ENCODE peak calls at places on chromosomes 3 and 15, in four cellular contexts. D is upper lobe of left lung, G is adipocyte, J is neural progenitor cell. P is an unnamed sample. For H3K36me3, the result is how much of the 10 kb centered on the place peaks cover.

GRCh38 chr3:55795736-55796135 is 308.6 kb upstream of the WNT5A start:
- DNase-seq in D (no peak), G (peak), J (no peak), P (no peak)

GRCh38 chr3:155184027-155184426 is 103.9 kb downstream of the MME start:
- DNase-seq in D (no peak), G (no peak), J (no peak), P (no peak)

GRCh38 chr3:132593241-132593949 is 3.7 kb upstream of the ACKR4 start:
- DNase-seq in D (no peak), G (peak), J (no peak), P (no peak)

GRCh38 chr3:183295211-183295610 is 42.2 kb downstream of the B3GNT5 start:
- DNase-seq in D (peak), G (peak), J (no peak), P (no peak)

GRCh38 chr3:27939940-27940339 is 217.8 kb upstream of the EOMES start:
- DNase-seq in D (no peak), G (peak), J (peak), P (no peak)

GRCh38 chr3:4849739-4850138 is 129.5 kb upstream of the BHLHE40 start:
- DNase-seq in D (no peak), G (no peak), J (no peak), P (no peak)

GRCh38 chr3:57221883-57222282 is 5.6 kb upstream of the APPL1 start:
- DNase-seq in D (no peak), G (peak), J (peak), P (no peak)

GRCh38 chr3:13233487-13234154 is 160.4 kb upstream of the IQSEC1 start:
- DNase-seq in D (no peak), G (no peak), J (no peak), P (no peak)

GRCh38 chr3:111352585-111352984 is 189.4 kb upstream of the CD96 start:
- DNase-seq in D (no peak), G (no peak), J (no peak), P (no peak)

GRCh38 chr3:129621626-129622417 is 15.3 kb upstream of the PLXND1 start:
- DNase-seq in D (no peak), G (no peak), J (no peak), P (no peak)

GRCh38 chr3:128634075-128634611 is 16.5 kb downstream of the RPN1 start:
- DNase-seq in D (peak), G (no peak), J (no peak), P (no peak)

GRCh38 chr3:42668403-42668740 is 14.9 kb downstream of the ZBTB47 start:
- DNase-seq in D (no peak), G (no peak), J (no peak), P (no peak)

GRCh38 chr3:51340989-51341636 is 44.0 kb upstream of the MANF start:
- DNase-seq in D (no peak), G (no peak), J (peak), P (no peak)

GRCh38 chr3:87122766-87123165 is 104.3 kb upstream of the CHMP2B start:
- DNase-seq in D (no peak), G (no peak), J (no peak), P (no peak)

GRCh38 chr3:87120221-87120620 is 106.9 kb upstream of the CHMP2B start:
- DNase-seq in D (no peak), G (no peak), J (no peak), P (no peak)

GRCh38 chr3:87125116-87125515 is 102.0 kb upstream of the CHMP2B start:
- DNase-seq in D (no peak), G (no peak), J (no peak), P (no peak)

GRCh38 chr3:87126321-87126720 is 100.8 kb upstream of the CHMP2B start:
- DNase-seq in D (no peak), G (peak), J (no peak), P (peak)

DNA sequence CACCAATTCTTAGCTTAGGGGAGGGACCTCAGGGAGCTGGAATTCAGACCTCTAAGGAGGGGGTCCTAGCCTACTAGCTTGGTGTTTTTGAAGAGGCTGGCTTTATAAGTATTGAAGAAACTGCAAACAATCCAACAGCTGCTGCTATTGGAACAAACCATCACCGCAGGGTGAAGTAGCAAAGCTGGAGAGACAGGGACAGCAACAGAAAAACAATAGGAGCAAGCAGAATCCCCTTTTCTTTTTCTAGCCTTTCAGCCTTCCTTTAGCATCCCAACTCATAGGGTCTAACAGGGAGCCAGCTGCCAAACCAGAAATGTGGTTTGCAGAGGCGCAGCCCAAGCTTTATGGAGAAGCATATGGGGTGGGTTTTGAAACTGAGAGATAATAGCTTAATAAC is 106.3 kb upstream of the CHMP2B start:
- DNase-seq in D (no peak), G (no peak), J (peak), P (no peak)
- H3K4me3 ChIP-seq in D (no peak), G (no peak), J (no peak), P (no peak)

DNA sequence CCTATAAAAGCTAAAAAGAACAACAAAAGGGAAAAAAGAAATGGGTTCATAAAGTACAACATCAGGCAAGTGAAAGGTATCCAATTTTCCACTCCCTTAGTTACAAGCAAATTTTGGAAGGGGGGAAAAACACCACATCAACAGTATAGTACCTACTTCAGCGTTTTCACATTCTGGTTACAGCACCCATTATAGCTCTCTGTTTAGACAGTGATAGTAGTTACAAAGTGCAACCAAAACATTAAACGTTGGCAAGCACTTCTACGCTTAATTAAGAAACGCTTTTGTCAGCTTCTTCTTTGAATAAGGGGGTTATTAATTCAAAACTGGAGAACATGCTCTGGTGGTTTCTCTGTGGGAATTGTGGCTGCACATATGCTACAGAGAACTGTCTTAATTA is 180.2 kb downstream of the VPS13C start:
- DNase-seq in D (no peak), G (no peak), J (no peak), P (no peak)
- H3K36me3 ChIP-seq in D (under half), G (under half), J (under half), P (under half)

DNA sequence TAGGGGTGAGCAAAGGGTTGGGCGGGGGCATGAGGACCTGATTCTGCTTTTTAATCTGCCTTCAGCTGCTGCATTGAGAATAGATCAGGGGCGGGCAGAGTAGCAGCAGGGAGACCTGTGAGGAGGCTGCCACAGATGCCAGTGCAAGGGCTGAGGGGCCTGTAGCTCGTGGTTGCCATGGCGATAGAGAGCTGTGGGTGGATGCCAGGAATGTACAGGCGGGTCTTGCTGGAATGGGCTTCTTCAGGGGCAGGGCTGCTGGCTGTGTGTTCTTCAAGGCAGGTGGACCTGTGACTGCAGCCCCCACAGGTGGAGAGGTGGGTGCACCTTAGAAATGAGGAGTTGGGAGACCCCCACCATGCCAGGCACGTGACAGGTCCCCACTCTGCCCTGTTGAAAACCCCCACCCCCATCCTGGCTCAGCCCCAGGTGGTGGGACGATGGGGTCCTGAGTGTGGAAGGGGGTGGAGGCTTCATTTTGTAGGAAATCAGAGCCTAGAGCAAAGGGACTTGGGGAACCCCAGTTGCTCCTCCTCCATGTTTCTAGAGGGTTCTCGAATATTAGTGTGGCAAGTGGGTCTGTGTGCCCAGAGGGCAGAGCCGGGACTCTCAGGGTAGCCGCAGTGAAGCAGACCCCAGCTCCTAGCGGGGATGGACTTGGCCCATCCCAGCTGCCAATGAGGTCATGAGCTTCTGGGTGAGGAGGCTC is 38.3 kb downstream of the SLC6A6 start:
- DNase-seq in D (no peak), G (peak), J (peak), P (no peak)
- H3K4me3 ChIP-seq in D (no peak), G (no peak), J (no peak), P (no peak)

DNA sequence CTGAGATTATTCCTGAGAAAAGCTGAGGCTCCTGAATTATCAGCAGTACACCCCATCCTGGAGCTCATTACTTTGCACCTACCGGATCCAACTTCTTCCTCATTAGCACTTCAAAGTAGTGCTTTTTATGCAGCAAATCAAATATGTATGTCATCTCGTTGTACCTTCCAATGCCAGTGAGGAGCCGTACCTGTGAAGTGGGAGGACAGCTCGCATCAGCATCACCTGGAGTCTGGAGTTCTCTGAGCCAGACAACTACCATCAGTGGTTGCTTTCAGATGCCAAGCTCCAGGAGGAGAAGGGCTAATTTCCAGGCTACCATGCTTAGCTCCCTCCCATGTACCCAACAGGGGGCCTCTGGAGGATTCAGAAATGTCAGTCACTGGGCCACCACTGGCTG is 32.4 kb downstream of the EIF3J start:
- DNase-seq in D (no peak), G (no peak), J (no peak), P (no peak)
- H3K36me3 ChIP-seq in D (half or more), G (half or more), J (under half), P (under half)

P was measured in BJ.